ENCODE peak calls at places on chromosomes 2 and 18, in nine cellular contexts. E is progenitor cell of endocrine pancreas; D is GM20000; I is A549; G is left lung; J is AG09309; F is CD4-positive, alpha-beta T cell; C is WERI-Rb-1; O is cardiac fibroblast. Z is an unnamed sample.

GRCh38 chr2:70549064-70549710 is 4.4 kb downstream of the TGFA start:
- DNase-seq in F (no peak), E (no peak), G (no peak), C (no peak), I (no peak), J (no peak), O (no peak), D (no peak), Z (no peak)

GRCh38 chr2:15284601-15285000 is 276.5 kb downstream of the NBAS start:
- DNase-seq in D (no peak), F (no peak), G (no peak), J (no peak), C (no peak), O (no peak), E (no peak), I (no peak), Z (no peak)

GRCh38 chr2:8658064-8658862 is 23.6 kb upstream of the ID2 start:
- DNase-seq in E (no peak), I (no peak), C (no peak), G (no peak), D (no peak), O (no peak), J (no peak), F (no peak), Z (no peak)

GRCh38 chr2:143140864-143141637 is 11.8 kb downstream of the ARHGAP15 start:
- DNase-seq in O (no peak), F (no peak), G (no peak), C (no peak), D (no peak), I (no peak), J (no peak), E (no peak), Z (no peak)

GRCh38 chr2:191582355-191582754 is 95.6 kb upstream of the NABP1 start:
- DNase-seq in C (no peak), O (peak; percentile 91), G (no peak), E (no peak), I (peak; percentile 12), F (no peak), J (peak; percentile 55), D (no peak), Z (no peak)

GRCh38 chr2:66508358-66509071 is 73.6 kb downstream of the MEIS1 start:
- DNase-seq in J (no peak), O (peak; percentile 33), G (no peak), C (no peak), F (no peak), E (no peak), D (no peak), I (no peak), Z (no peak)

GRCh38 chr2:239580199-239580527 is 179.3 kb upstream of the HDAC4 start:
- DNase-seq in O (no peak), G (no peak), J (no peak), D (no peak), C (no peak), F (no peak), I (no peak), E (no peak), Z (no peak)

GRCh38 chr2:46383784-46384456 is 86.7 kb downstream of the EPAS1 start:
- DNase-seq in D (no peak), O (no peak), G (no peak), I (no peak), J (no peak), F (no peak), C (no peak), E (no peak), Z (no peak)

GRCh38 chr2:236576053-236576452 is 6.4 kb downstream of the ACKR3 start:
- DNase-seq in E (no peak), D (no peak), J (no peak), O (no peak), F (no peak), G (no peak), I (no peak), C (no peak), Z (no peak)

GRCh38 chr2:58449286-58450010 is 208.3 kb upstream of the FANCL start:
- DNase-seq in F (no peak), I (no peak), D (peak; percentile 61), O (no peak), C (no peak), J (no peak), E (no peak), G (no peak), Z (peak; percentile 61)

GRCh38 chr2:47087051-47087450 is 68.1 kb downstream of the STPG4 start:
- DNase-seq in F (no peak), D (no peak), I (no peak), G (no peak), O (no peak), E (no peak), C (no peak), J (no peak), Z (no peak)

GRCh38 chr2:15112216-15112615 is 448.9 kb downstream of the NBAS start:
- DNase-seq in D (no peak), F (no peak), I (no peak), J (no peak), E (no peak), G (no peak), O (peak; percentile 48), C (no peak), Z (no peak)

GRCh38 chr2:175884673-175885393 is 117.2 kb downstream of the LNPK start:
- DNase-seq in E (no peak), J (no peak), G (no peak), F (no peak), I (no peak), D (no peak), C (no peak), O (no peak), Z (no peak)

GRCh38 chr18:69636529-69637301 is 236.0 kb downstream of the DOK6 start:
- DNase-seq in G (peak; percentile 39), C (peak; percentile 31), F (peak; percentile 5), E (no peak), I (no peak), D (peak; percentile 16), O (no peak), J (no peak), Z (peak; percentile 8)
- TF ChIP-seq CTCF in G (no peak), C (peak; percentile 65), F (peak; percentile 29), E (peak; percentile 28), I (no peak), D (peak; percentile 21), O (peak; percentile 23), J (peak; percentile 31), Z (peak; percentile 19)

GRCh38 chr2:229443141-229443540 is 172.1 kb upstream of the PID1 start:
- DNase-seq in C (no peak), O (no peak), J (no peak), I (no peak), F (no peak), E (no peak), D (no peak), G (no peak), Z (no peak)

GRCh38 chr2:229445501-229446294 is 174.6 kb upstream of the PID1 start:
- DNase-seq in G (no peak), I (no peak), E (no peak), C (no peak), F (no peak), O (peak; percentile 81), J (peak; percentile 0), D (no peak), Z (no peak)

GRCh38 chr2:229445013-229445412 is 173.9 kb upstream of the PID1 start:
- DNase-seq in O (peak; percentile 99), D (no peak), F (no peak), C (no peak), G (peak; percentile 69), I (peak; percentile 56), E (no peak), J (peak; percentile 79), Z (no peak)

GRCh38 chr2:229446316-229446715 is 175.2 kb upstream of the PID1 start:
- DNase-seq in C (no peak), D (no peak), E (no peak), J (no peak), F (no peak), O (no peak), I (no peak), G (no peak), Z (no peak)

GRCh38 chr2:229443869-229444268 is 172.8 kb upstream of the PID1 start:
- DNase-seq in E (no peak), G (no peak), C (no peak), O (no peak), F (no peak), I (no peak), J (no peak), D (no peak), Z (no peak)
- TF ChIP-seq CTCF in E (no peak), G (no peak), C (no peak), O (no peak), F (no peak), I (no peak), J (no peak), D (no peak), Z (no peak)

GRCh38 chr2:231926180-231926741 is at the start of gene NPPC:
- DNase-seq in G (peak; percentile 79), E (peak; percentile 75), J (no peak), C (peak; percentile 89), F (no peak), O (peak; percentile 61), I (peak; percentile 46), D (peak; percentile 88), Z (peak; percentile 86)
- TF ChIP-seq CTCF in G (no peak), E (peak; percentile 71), J (no peak), C (peak; percentile 87), F (no peak), O (peak; percentile 16), I (peak; percentile 47), D (peak; percentile 59), Z (peak; percentile 58)

GRCh38 chr2:122750808-122751207 is 995.4 kb downstream of the TSN start:
- DNase-seq in C (no peak), J (no peak), E (no peak), I (no peak), D (no peak), F (no peak), O (no peak), G (no peak), Z (no peak)

GRCh38 chr2:122750095-122750494 is 994.6 kb downstream of the TSN start:
- DNase-seq in G (no peak), E (no peak), F (no peak), C (no peak), D (no peak), O (no peak), I (no peak), J (no peak), Z (no peak)

GRCh38 chr2:122749347-122749850 is 993.9 kb downstream of the TSN start:
- DNase-seq in I (no peak), F (no peak), C (no peak), E (no peak), J (no peak), O (peak; percentile 22), G (no peak), D (no peak), Z (no peak)

GRCh38 chr2:122753341-122753740 is 997.9 kb downstream of the TSN start:
- DNase-seq in D (no peak), C (no peak), E (no peak), J (no peak), O (no peak), I (no peak), F (no peak), G (no peak), Z (no peak)

DNA sequence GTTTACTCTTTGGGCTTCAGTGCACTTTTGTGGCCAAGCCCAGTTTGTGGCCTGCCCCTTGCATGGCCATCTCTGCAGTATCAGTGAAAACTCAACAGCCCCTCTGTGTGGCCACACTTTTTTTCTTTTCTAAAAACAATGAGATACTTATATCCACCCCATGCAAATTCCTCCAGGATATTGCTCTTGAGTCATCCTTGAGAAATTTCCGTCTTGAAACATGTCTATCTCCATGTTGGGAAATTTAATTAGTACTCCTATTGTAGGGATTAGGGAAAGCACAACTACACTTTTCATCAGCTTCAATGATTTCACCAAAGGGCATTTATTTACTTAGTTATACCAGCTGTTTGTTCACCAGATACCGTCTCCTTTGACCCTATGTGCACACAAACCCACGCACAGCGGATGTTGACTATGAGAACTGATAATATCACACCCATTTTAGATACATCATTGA is 993.1 kb downstream of the TSN start:
- DNase-seq in J (no peak), D (no peak), O (peak; percentile 89), C (no peak), F (no peak), E (no peak), G (no peak), I (no peak), Z (no peak)
- TF ChIP-seq CTCF in J (no peak), D (no peak), O (no peak), C (no peak), F (no peak), E (no peak), G (no peak), I (no peak), Z (no peak)

Z was measured in GM13976.